ENCODE peak calls at places on chromosomes 3 and 15, in ten cellular contexts. R, T, N, D, C, M, Z, Y, O and K are unnamed samples. For H3K36me3, the result is how much of the 10 kb centered on the place peaks cover.

GRCh38 chr15:55587321-55588069 is 650 bp downstream of the PYGO1 start:
- DNase-seq in N (no peak), D (no peak), R (peak), T (peak), Y (peak), Z (peak), C (no peak), O (peak), M (peak), K (peak)

GRCh38 chr3:196073188-196073838 is 8.6 kb downstream of the TFRC start:
- DNase-seq in D (no peak), N (peak), Y (no peak), O (peak), Z (peak), T (peak), C (no peak), R (peak), M (peak), K (peak)

GRCh38 chr3:130459944-130460343 is 57.0 kb upstream of the COL6A6 start:
- DNase-seq in R (no peak), M (no peak), Z (no peak), T (no peak), N (no peak), O (no peak), D (no peak), C (no peak), Y (no peak), K (no peak)

GRCh38 chr3:133426721-133427120 is 26.9 kb downstream of the BFSP2 start:
- DNase-seq in T (no peak), D (no peak), N (no peak), Z (no peak), M (no peak), C (no peak), O (no peak), R (peak), Y (no peak), K (no peak)

GRCh38 chr15:101497484-101498034 is 8.1 kb upstream of the PCSK6 start:
- DNase-seq in Y (no peak), C (no peak), T (no peak), N (peak), O (no peak), M (no peak), D (peak), R (no peak), Z (no peak), K (no peak)

GRCh38 chr15:69316281-69316680 is 17.6 kb downstream of the PAQR5 start:
- DNase-seq in D (no peak), M (no peak), Z (no peak), N (peak), R (no peak), Y (no peak), C (no peak), O (no peak), T (no peak), K (no peak)

GRCh38 chr15:25508369-25509002 is 69.7 kb upstream of the UBE3A start:
- DNase-seq in M (no peak), Z (no peak), Y (no peak), R (peak), C (no peak), O (peak), T (no peak), D (no peak), N (no peak), K (no peak)

GRCh38 chr15:68626283-68626682 is 47.5 kb downstream of the CORO2B start:
- DNase-seq in D (no peak), Y (no peak), M (no peak), R (no peak), Z (no peak), T (no peak), N (no peak), O (no peak), C (no peak), K (no peak)

GRCh38 chr3:184466413-184466960 is 86.6 kb downstream of the CHRD start:
- DNase-seq in T (no peak), R (peak), D (peak), C (no peak), O (peak), M (peak), Y (peak), N (peak), Z (peak), K (peak)

GRCh38 chr3:5305681-5305983 is 118.1 kb downstream of the EDEM1 start:
- DNase-seq in O (no peak), M (no peak), D (no peak), N (no peak), T (no peak), Z (no peak), R (no peak), Y (no peak), C (no peak), K (no peak)

GRCh38 chr3:125211523-125212095 is 939 bp downstream of the SLC12A8 start:
- DNase-seq in D (no peak), Y (no peak), C (no peak), Z (no peak), O (no peak), M (no peak), T (no peak), N (no peak), R (no peak), K (no peak)

GRCh38 chr3:147775816-147776530 is 366.8 kb downstream of the ZIC1 start:
- DNase-seq in O (no peak), Z (no peak), N (no peak), T (no peak), R (peak), D (no peak), C (no peak), M (no peak), Y (no peak), K (no peak)

GRCh38 chr3:13537926-13538325 is 11.0 kb upstream of the FBLN2 start:
- DNase-seq in C (peak), M (no peak), N (no peak), D (no peak), O (no peak), T (no peak), Y (no peak), Z (peak), R (peak), K (no peak)

GRCh38 chr15:76514292-76514691 is 177.7 kb downstream of the ISL2 start:
- DNase-seq in N (peak), T (no peak), Y (no peak), R (no peak), Z (no peak), M (no peak), D (no peak), O (peak), C (no peak), K (no peak)

GRCh38 chr3:126346466-126346865 is 10.7 kb downstream of the KLF15 start:
- DNase-seq in Z (no peak), Y (no peak), R (no peak), M (no peak), C (no peak), T (no peak), N (no peak), O (no peak), D (no peak), K (no peak)

GRCh38 chr3:4751057-4752051 is 227.9 kb upstream of the BHLHE40 start:
- DNase-seq in O (no peak), C (no peak), Y (no peak), N (no peak), T (peak), R (peak), Z (no peak), D (no peak), M (no peak), K (no peak)

GRCh38 chr15:29044506-29044905 is 158.7 kb downstream of the APBA2 start:
- DNase-seq in Z (no peak), M (no peak), C (no peak), D (no peak), N (no peak), T (no peak), O (no peak), R (peak), Y (no peak), K (no peak)

GRCh38 chr3:12468757-12469156 is 15.5 kb upstream of the TSEN2 start:
- DNase-seq in C (no peak), D (no peak), N (no peak), Y (no peak), M (no peak), T (no peak), Z (no peak), O (no peak), R (peak), K (no peak)

GRCh38 chr15:96361309-96362000 is 31.0 kb downstream of the NR2F2 start:
- DNase-seq in T (no peak), Z (no peak), C (peak), D (no peak), R (no peak), N (no peak), M (no peak), Y (no peak), O (peak), K (no peak)

GRCh38 chr15:72760590-72761260 is 22.8 kb downstream of the ADPGK start:
- DNase-seq in M (no peak), D (no peak), C (no peak), Z (no peak), T (no peak), R (no peak), N (no peak), O (no peak), Y (no peak), K (no peak)

GRCh38 chr3:101268987-101269386 is 51.4 kb downstream of the IMPG2 start:
- DNase-seq in R (no peak), Z (no peak), D (no peak), M (no peak), C (no peak), Y (no peak), O (no peak), N (no peak), T (no peak), K (no peak)
- H3K36me3 ChIP-seq in R (under half), Z (under half), D (under half), M (under half), C (under half), Y (under half), O (under half), N (under half), T (under half), K (under half)

GRCh38 chr15:35088329-35088728 is 3.2 kb upstream of the NANOGP8 start:
- DNase-seq in R (no peak), D (peak), C (no peak), N (no peak), O (no peak), M (no peak), Z (no peak), T (no peak), Y (no peak), K (no peak)

GRCh38 chr15:35090104-35090807 is 5.2 kb upstream of the NANOGP8 start:
- DNase-seq in Y (no peak), Z (no peak), D (peak), T (no peak), M (no peak), O (no peak), N (no peak), R (no peak), C (no peak), K (no peak)

GRCh38 chr15:35092311-35092710 is 7.2 kb upstream of the NANOGP8 start:
- DNase-seq in N (no peak), M (no peak), T (no peak), Z (no peak), C (no peak), O (no peak), D (peak), Y (no peak), R (no peak), K (no peak)

GRCh38 chr15:35087759-35088158 is 2.7 kb upstream of the NANOGP8 start:
- DNase-seq in Z (no peak), M (no peak), C (no peak), Y (no peak), N (no peak), T (no peak), O (no peak), D (no peak), R (peak), K (no peak)

DNA sequence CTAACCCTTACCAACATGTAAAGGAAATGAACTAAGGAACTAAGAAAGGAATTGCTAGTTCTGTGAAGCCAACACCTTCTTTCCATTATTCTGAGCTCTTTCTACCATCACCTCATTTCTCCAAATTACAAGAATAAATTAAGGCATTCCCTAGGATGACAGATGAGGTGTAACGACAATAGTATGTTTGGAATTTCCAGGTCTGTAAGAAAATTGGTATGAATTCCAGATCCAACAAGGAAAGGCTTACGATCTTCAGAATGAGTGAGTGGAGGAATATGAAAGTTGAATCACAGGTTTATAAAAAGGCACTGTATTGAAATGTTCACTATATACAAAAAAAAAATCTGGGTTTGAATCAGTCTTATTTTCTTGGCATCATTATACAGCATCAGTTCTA is 4.5 kb upstream of the NANOGP8 start:
- DNase-seq in T (no peak), N (no peak), O (no peak), D (no peak), R (peak), Y (no peak), M (no peak), Z (no peak), C (no peak), K (no peak)
- TF ChIP-seq CTCF in T (no peak), N (no peak), O (no peak), D (no peak), R (no peak), Y (no peak), M (no peak), Z (no peak), C (no peak), K (no peak)

GRCh38 chr3:16264174-16264707 is 502 bp downstream of the DPH3 start:
- DNase-seq in Y (no peak), D (no peak), Z (no peak), N (no peak), R (peak), T (no peak), M (no peak), C (no peak), O (no peak), K (no peak)

GRCh38 chr3:16258892-16259291 is 5.9 kb downstream of the DPH3 start:
- DNase-seq in O (no peak), Y (no peak), R (no peak), N (no peak), C (no peak), M (no peak), T (no peak), Z (no peak), D (no peak), K (no peak)

GRCh38 chr3:16265455-16265786 is 409 bp downstream of the OXNAD1 start:
- DNase-seq in T (no peak), Y (no peak), Z (no peak), D (no peak), C (no peak), R (no peak), O (no peak), M (no peak), N (no peak), K (no peak)

GRCh38 chr3:16264708-16265454 is at the start of the genes DPH3 and OXNAD1:
- DNase-seq in N (peak), Z (peak), D (peak), Y (peak), M (peak), R (peak), C (peak), T (peak), O (peak), K (peak)

DNA sequence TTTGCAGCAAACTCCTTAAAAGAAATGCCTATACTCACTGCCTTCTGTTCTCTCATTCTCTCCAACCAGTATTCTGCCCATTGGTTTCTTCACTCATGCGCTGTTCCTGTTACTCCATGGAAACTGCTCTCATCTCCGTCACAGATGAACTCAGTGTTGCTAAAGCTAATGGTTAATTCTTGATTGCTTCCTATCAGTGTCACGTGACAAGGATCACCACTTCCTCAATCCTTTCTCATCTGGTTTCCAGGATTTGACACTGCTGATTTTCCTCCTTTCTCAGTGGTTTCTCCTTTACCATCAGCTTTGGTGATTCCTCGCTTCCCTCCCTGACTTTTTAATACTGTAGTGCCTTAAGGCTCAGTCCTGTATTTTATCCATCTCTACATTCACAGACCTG is 2.5 kb downstream of the DPH3 start:
- DNase-seq in N (no peak), Z (no peak), C (no peak), M (no peak), R (no peak), T (no peak), O (no peak), Y (no peak), D (no peak), K (no peak)
- H3K36me3 ChIP-seq in N (under half), Z (under half), C (under half), M (under half), R (under half), T (under half), O (under half), Y (under half), D (under half), K (under half)

DNA sequence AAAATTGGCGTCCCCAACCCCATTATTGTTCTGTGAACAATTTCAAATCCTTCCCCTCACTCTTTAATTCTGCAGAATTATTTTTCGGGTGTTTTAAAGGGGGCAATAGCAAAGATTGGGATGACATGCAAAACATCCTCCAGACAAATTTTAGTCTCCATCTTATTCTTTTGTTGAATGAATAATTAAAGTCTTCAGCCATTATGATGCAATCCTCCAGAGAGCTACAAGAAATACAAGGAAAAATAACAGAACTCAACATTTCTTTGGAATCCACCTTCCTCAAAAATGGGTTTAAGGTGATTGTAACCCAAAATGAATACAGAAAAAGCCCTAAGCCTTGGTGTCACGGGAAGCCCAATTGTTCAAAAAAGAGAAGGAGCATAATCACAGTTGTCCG is 49.9 kb downstream of the FOXP1 start:
- DNase-seq in D (no peak), R (no peak), N (no peak), Z (no peak), T (no peak), Y (no peak), O (no peak), C (no peak), M (no peak), K (no peak)
- TF ChIP-seq CTCF in D (no peak), R (no peak), N (no peak), Z (no peak), T (no peak), Y (no peak), O (no peak), C (no peak), M (no peak), K (no peak)

DNA sequence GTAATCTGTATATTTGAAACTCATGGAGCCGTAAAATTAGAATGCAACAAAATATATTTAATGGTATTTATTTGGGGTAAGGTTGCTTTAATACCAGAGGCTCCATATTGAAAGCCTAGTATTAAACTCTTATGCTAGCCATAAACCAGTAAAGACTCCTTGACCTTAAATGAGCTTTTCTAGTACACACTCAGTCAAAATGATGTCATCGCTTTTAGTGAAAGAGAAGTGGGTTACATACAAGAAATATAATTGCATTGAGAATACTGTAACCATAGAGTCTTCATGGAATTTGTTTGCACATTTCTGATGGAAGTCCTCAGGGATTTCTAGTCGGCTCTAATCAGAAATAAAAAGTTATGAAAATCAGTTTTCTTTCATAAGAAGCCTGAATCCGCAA is 757.6 kb downstream of the GBE1 start:
- DNase-seq in D (no peak), M (no peak), Z (no peak), T (no peak), Y (no peak), R (no peak), C (no peak), O (no peak), N (no peak), K (no peak)
- H3K36me3 ChIP-seq in D (under half), M (under half), Z (under half), T (under half), Y (under half), R (under half), C (under half), O (under half), N (under half), K (under half)

GRCh38 chr15:98648654-98649537 is 557 bp downstream of the IGF1R start:
- DNase-seq in T (peak), D (no peak), N (peak), C (peak), M (peak), O (peak), R (peak), Y (peak), Z (no peak), K (peak)
- TF ChIP-seq CTCF in T (peak), D (no peak), N (no peak), C (no peak), M (no peak), O (no peak), R (peak), Y (no peak), Z (no peak), K (peak)

DNA sequence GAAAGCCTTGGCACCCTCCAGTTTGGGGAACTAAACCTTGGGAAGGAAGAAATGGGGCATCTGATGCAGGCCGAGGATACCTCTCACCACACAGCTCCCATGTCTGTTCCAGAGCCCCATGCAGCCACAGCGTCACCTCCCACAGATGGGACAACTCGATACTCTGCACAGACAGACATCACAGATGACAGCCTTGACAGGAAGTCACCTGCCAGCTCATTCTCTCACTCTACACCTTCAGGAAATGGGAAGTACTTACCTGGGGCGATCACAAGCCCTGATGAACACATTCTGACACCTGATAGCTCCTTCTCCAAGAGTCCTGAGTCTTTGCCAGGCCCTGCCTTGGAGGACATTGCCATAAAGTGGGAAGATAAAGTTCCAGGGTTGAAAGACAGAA is 7.7 kb downstream of the MAP1A start:
- DNase-seq in D (no peak), O (no peak), Y (no peak), Z (no peak), T (no peak), M (no peak), C (no peak), N (no peak), R (no peak), K (no peak)
- H3K36me3 ChIP-seq in D (half or more), O (under half), Y (under half), Z (half or more), T (under half), M (under half), C (under half), N (under half), R (half or more), K (half or more)

GRCh38 chr3:57622362-57622761 is 25.2 kb upstream of the ARF4 start:
- DNase-seq in T (no peak), O (no peak), Z (no peak), M (no peak), D (no peak), N (no peak), R (no peak), Y (no peak), C (no peak), K (no peak)

GRCh38 chr3:57616233-57616632 is 19.1 kb upstream of the ARF4 start:
- DNase-seq in O (no peak), M (no peak), T (no peak), C (no peak), Z (no peak), Y (no peak), N (no peak), D (no peak), R (no peak), K (no peak)

GRCh38 chr3:57617739-57618138 is 20.6 kb upstream of the ARF4 start:
- DNase-seq in D (no peak), N (no peak), T (no peak), Y (no peak), R (no peak), Z (no peak), C (no peak), O (no peak), M (no peak), K (no peak)
- TF ChIP-seq CTCF in D (no peak), N (no peak), T (no peak), Y (no peak), R (no peak), Z (no peak), C (no peak), O (no peak), M (no peak), K (no peak)

GRCh38 chr3:34571714-34572113 is 773.3 kb downstream of the PDCD6IP start:
- DNase-seq in C (no peak), D (no peak), R (no peak), M (no peak), N (no peak), T (no peak), O (no peak), Y (no peak), Z (no peak), K (no peak)
- H3K36me3 ChIP-seq in C (under half), D (under half), R (under half), M (under half), N (under half), T (under half), O (under half), Y (under half), Z (under half), K (under half)

GRCh38 chr3:17473761-17474160 is 268.7 kb downstream of the TBC1D5 start:
- DNase-seq in M (no peak), N (no peak), C (no peak), Y (no peak), D (no peak), R (no peak), Z (no peak), T (no peak), O (no peak), K (no peak)
- TF ChIP-seq CTCF in M (no peak), N (no peak), C (no peak), Y (no peak), D (no peak), R (no peak), Z (peak), T (no peak), O (no peak), K (peak)